ENCODE peak calls at places on chromosome 21, in eight cellular contexts. R, Z, A, E, O, F, P and S are unnamed samples.

GRCh38 chr21:29360799-29361765 is 62.4 kb downstream of the BACH1 start:
- DNase-seq in R (no peak), Z (no peak), A (no peak), E (no peak), O (no peak), F (peak), P (no peak), S (no peak)

GRCh38 chr21:41848533-41848932 is 30.6 kb downstream of the PRDM15 start:
- DNase-seq in R (no peak), Z (no peak), A (no peak), E (no peak), O (no peak), F (no peak), P (no peak), S (no peak)

GRCh38 chr21:42324896-42325295 is 9.7 kb upstream of the TFF3 start:
- DNase-seq in R (no peak), Z (no peak), A (peak), E (no peak), O (peak), F (no peak), P (no peak), S (no peak)

GRCh38 chr21:42521805-42522204 is 8.2 kb downstream of the SLC37A1 start:
- DNase-seq in R (no peak), Z (no peak), A (peak), E (no peak), O (no peak), F (no peak), P (no peak), S (no peak)

GRCh38 chr21:36756527-36756926 is 57.6 kb downstream of the SIM2 start:
- DNase-seq in R (no peak), Z (peak), A (no peak), E (no peak), O (no peak), F (no peak), P (no peak), S (peak)

GRCh38 chr21:25412090-25412489 is 195.2 kb downstream of the MRPL39 start:
- DNase-seq in R (no peak), Z (no peak), A (no peak), E (no peak), O (no peak), F (no peak), P (no peak), S (no peak)

GRCh38 chr21:42097274-42097673 is 26.2 kb downstream of the UMODL1 start:
- DNase-seq in R (no peak), Z (no peak), A (no peak), E (no peak), O (no peak), F (no peak), P (no peak), S (no peak)

GRCh38 chr21:25563399-25564116 is 43.7 kb downstream of the MRPL39 start:
- DNase-seq in R (no peak), Z (peak), A (no peak), E (no peak), O (no peak), F (no peak), P (no peak), S (no peak)

GRCh38 chr21:15277498-15277897 is 212.7 kb upstream of the NRIP1 start:
- DNase-seq in R (no peak), Z (no peak), A (no peak), E (no peak), O (no peak), F (no peak), P (no peak), S (no peak)

GRCh38 chr21:42753804-42754203 is 100.4 kb downstream of the PDE9A start:
- DNase-seq in R (no peak), Z (no peak), A (no peak), E (no peak), O (no peak), F (no peak), P (no peak), S (no peak)

GRCh38 chr21:42373181-42373907 is 7.0 kb upstream of the TFF1 start:
- DNase-seq in R (no peak), Z (no peak), A (no peak), E (no peak), O (no peak), F (no peak), P (no peak), S (no peak)

GRCh38 chr21:37294674-37295073 is 27.5 kb upstream of the VPS26C start:
- DNase-seq in R (no peak), Z (no peak), A (no peak), E (no peak), O (no peak), F (no peak), P (no peak), S (no peak)

GRCh38 chr21:46119565-46120271 is 21.8 kb downstream of the COL6A2 start:
- DNase-seq in R (peak), Z (no peak), A (peak), E (no peak), O (peak), F (no peak), P (peak), S (no peak)

GRCh38 chr21:33370292-33370691 is 32.9 kb upstream of the IFNGR2 start:
- DNase-seq in R (no peak), Z (no peak), A (no peak), E (no peak), O (no peak), F (no peak), P (no peak), S (no peak)

GRCh38 chr21:33369586-33369985 is 33.6 kb upstream of the IFNGR2 start:
- DNase-seq in R (no peak), Z (no peak), A (no peak), E (no peak), O (no peak), F (no peak), P (no peak), S (no peak)

GRCh38 chr21:33367309-33367973 is 35.8 kb upstream of the IFNGR2 start:
- DNase-seq in R (no peak), Z (no peak), A (no peak), E (no peak), O (no peak), F (no peak), P (no peak), S (no peak)

GRCh38 chr21:33368576-33368975 is 34.6 kb upstream of the IFNGR2 start:
- DNase-seq in R (no peak), Z (no peak), A (no peak), E (no peak), O (no peak), F (no peak), P (no peak), S (no peak)

GRCh38 chr21:33368124-33368523 is 35.1 kb upstream of the IFNGR2 start:
- DNase-seq in R (no peak), Z (no peak), A (no peak), E (no peak), O (no peak), F (no peak), P (no peak), S (no peak)
- TF ChIP-seq CTCF in R (no peak), Z (no peak), A (no peak), E (no peak), O (no peak), F (no peak), P (no peak), S (no peak)

GRCh38 chr21:21232320-21232719 is 234.1 kb downstream of the NCAM2 start:
- DNase-seq in R (no peak), Z (no peak), A (no peak), E (no peak), O (peak), F (no peak), P (no peak), S (peak)
- TF ChIP-seq CTCF in R (peak), Z (peak), A (no peak), E (peak), O (peak), F (no peak), P (peak), S (peak)

GRCh38 chr21:44332383-44332782 is 6.8 kb downstream of the CFAP410 start:
- DNase-seq in R (peak), Z (no peak), A (no peak), E (no peak), O (no peak), F (no peak), P (no peak), S (no peak)
- TF ChIP-seq CTCF in R (no peak), Z (no peak), A (no peak), E (no peak), O (no peak), F (no peak), P (no peak), S (peak)

GRCh38 chr21:26834181-26834945 is 10.8 kb downstream of the ADAMTS1 start:
- DNase-seq in R (no peak), Z (no peak), A (no peak), E (no peak), O (no peak), F (no peak), P (no peak), S (no peak)
- TF ChIP-seq CTCF in R (no peak), Z (peak), A (no peak), E (no peak), O (no peak), F (no peak), P (peak), S (peak)

GRCh38 chr21:45100866-45101265 is 26.5 kb downstream of the ADARB1 start:
- DNase-seq in R (no peak), Z (no peak), A (no peak), E (no peak), O (no peak), F (no peak), P (no peak), S (no peak)

GRCh38 chr21:45095505-45095904 is 21.1 kb downstream of the ADARB1 start:
- DNase-seq in R (no peak), Z (no peak), A (no peak), E (no peak), O (no peak), F (no peak), P (no peak), S (no peak)

GRCh38 chr21:45097827-45098387 is 23.5 kb downstream of the ADARB1 start:
- DNase-seq in R (no peak), Z (no peak), A (no peak), E (no peak), O (no peak), F (no peak), P (no peak), S (no peak)

GRCh38 chr21:45096216-45096615 is 21.8 kb downstream of the ADARB1 start:
- DNase-seq in R (no peak), Z (no peak), A (no peak), E (no peak), O (no peak), F (no peak), P (no peak), S (no peak)

GRCh38 chr21:45098867-45099266 is 24.5 kb downstream of the ADARB1 start:
- DNase-seq in R (no peak), Z (no peak), A (no peak), E (no peak), O (no peak), F (no peak), P (no peak), S (peak)
- TF ChIP-seq CTCF in R (peak), Z (peak), A (no peak), E (peak), O (no peak), F (no peak), P (peak), S (peak)